ENCODE peak calls at places on chromosome 3, in four cellular contexts. N, K, M and T are unnamed samples.

GRCh38 chr3:177615015-177615414 is 417.7 kb upstream of the TBL1XR1 start:
- DNase-seq in N (peak; percentile 99), K (no peak), M (peak; percentile 82), T (peak; percentile 82)

GRCh38 chr3:63980019-63980418 is 43.3 kb downstream of the PSMD6 start:
- DNase-seq in K (no peak), N (no peak), M (no peak), T (no peak)

GRCh38 chr3:48692551-48692950 is 6.8 kb upstream of the NCKIPSD start:
- DNase-seq in N (no peak), K (no peak), M (no peak), T (no peak)

GRCh38 chr3:104629038-104629437 is 737.7 kb upstream of the ALCAM start:
- DNase-seq in M (peak; percentile 29), K (no peak), N (peak; percentile 83), T (no peak)

GRCh38 chr3:84960994-84961393 is 2.2 kb downstream of the CADM2 start:
- DNase-seq in M (no peak), N (no peak), K (no peak), T (no peak)

GRCh38 chr3:37861540-37862051 is at the start of gene CTDSPL:
- DNase-seq in N (peak; percentile 30), K (peak; percentile 65), M (no peak), T (no peak)

GRCh38 chr3:105511031-105511430 is 144.3 kb downstream of the ALCAM start:
- DNase-seq in M (no peak), K (no peak), N (no peak), T (no peak)

GRCh38 chr3:159897331-159898075 is 91.1 kb upstream of the IL12A start:
- DNase-seq in N (peak; percentile 62), K (no peak), M (no peak), T (no peak)

GRCh38 chr3:127788436-127788835 is 33.9 kb downstream of the MGLL start:
- DNase-seq in K (no peak), N (no peak), M (no peak), T (no peak)

GRCh38 chr3:30331519-30331918 is 274.9 kb upstream of the TGFBR2 start:
- DNase-seq in N (no peak), M (peak; percentile 61), K (no peak), T (no peak)

GRCh38 chr3:128787256-128788253 is 61.6 kb downstream of the RAB7A start:
- DNase-seq in N (peak; percentile 30), M (peak; percentile 60), K (peak; percentile 82), T (no peak)

GRCh38 chr3:156957715-156958114 is 131.6 kb downstream of the LEKR1 start:
- DNase-seq in K (no peak), N (no peak), M (no peak), T (no peak)

GRCh38 chr3:39378092-39378491 is 5.1 kb upstream of the SLC25A38 start:
- DNase-seq in M (no peak), K (peak; percentile 92), N (peak; percentile 15), T (no peak)

GRCh38 chr3:127833281-127834032 is 11.1 kb upstream of the MGLL start:
- DNase-seq in N (no peak), K (no peak), M (no peak), T (no peak)

GRCh38 chr3:47017504-47018268 is 38.2 kb downstream of the NBEAL2 start:
- DNase-seq in M (no peak), K (peak; percentile 45), N (peak; percentile 67), T (no peak)

GRCh38 chr3:56351496-56351895 is 116.8 kb downstream of the ERC2 start:
- DNase-seq in K (no peak), M (no peak), N (no peak), T (no peak)

GRCh38 chr3:56342475-56342874 is 125.8 kb downstream of the ERC2 start:
- DNase-seq in K (no peak), N (no peak), M (no peak), T (no peak)

DNA sequence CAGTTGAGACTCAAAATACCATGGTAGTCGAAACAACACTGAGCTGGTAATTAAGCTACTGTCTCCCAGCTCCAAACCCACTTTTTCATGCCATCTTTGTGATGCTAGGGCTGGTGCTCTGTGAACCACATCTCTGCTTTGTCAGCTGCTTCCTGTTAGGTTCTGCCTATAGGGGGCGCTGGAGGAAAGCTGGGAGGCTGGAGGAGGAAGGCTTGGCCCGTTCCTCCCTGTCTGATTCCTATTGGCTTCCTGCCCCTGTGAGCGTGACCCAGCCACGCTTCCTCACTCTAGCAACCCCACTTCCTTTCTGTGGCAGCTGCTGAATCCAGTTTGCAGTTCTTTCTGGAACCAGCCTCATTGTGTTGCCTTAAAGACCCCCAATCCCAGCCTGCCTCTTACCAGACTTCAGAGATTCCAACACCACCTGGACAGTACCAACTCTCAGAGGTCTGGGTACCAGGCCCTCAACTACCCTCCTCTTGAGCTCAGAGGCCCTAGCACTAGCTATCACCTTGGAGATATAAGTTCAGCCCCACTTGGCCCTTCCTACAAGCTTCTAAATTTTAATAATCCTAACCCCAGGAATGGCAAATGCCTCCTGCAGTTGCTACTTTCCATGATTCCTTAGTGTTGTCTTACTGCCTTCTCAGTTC is 120.9 kb downstream of the ERC2 start:
- DNase-seq in K (peak; percentile 96), N (no peak), M (no peak), T (no peak)
- TF ChIP-seq CTCF in K (peak; percentile 95), N (peak; percentile 51), M (peak; percentile 39), T (no peak)

GRCh38 chr3:83523470-83524073 is 1435.2 kb upstream of the CADM2 start:
- DNase-seq in K (peak; percentile 88), M (peak; percentile 23), N (peak; percentile 67), T (no peak)
- TF ChIP-seq CTCF in K (peak; percentile 77), M (peak; percentile 71), N (peak; percentile 66), T (peak; percentile 69)

GRCh38 chr3:11530153-11530721 is 113.5 kb downstream of the VGLL4 start:
- DNase-seq in M (peak; percentile 71), K (no peak), N (peak; percentile 99), T (peak; percentile 66)
- TF ChIP-seq CTCF in M (no peak), K (no peak), N (peak; percentile 28), T (no peak)

GRCh38 chr3:158781859-158782258 is 20.0 kb upstream of the MFSD1 start:
- DNase-seq in M (no peak), N (no peak), K (no peak), T (no peak)

GRCh38 chr3:158783051-158783450 is 18.8 kb upstream of the MFSD1 start:
- DNase-seq in M (no peak), N (no peak), K (no peak), T (no peak)

GRCh38 chr3:158782283-158782682 is 19.6 kb upstream of the MFSD1 start:
- DNase-seq in N (no peak), M (no peak), K (no peak), T (no peak)

GRCh38 chr3:158777171-158777873 is 24.5 kb upstream of the MFSD1 start:
- DNase-seq in M (no peak), N (no peak), K (no peak), T (no peak)

DNA sequence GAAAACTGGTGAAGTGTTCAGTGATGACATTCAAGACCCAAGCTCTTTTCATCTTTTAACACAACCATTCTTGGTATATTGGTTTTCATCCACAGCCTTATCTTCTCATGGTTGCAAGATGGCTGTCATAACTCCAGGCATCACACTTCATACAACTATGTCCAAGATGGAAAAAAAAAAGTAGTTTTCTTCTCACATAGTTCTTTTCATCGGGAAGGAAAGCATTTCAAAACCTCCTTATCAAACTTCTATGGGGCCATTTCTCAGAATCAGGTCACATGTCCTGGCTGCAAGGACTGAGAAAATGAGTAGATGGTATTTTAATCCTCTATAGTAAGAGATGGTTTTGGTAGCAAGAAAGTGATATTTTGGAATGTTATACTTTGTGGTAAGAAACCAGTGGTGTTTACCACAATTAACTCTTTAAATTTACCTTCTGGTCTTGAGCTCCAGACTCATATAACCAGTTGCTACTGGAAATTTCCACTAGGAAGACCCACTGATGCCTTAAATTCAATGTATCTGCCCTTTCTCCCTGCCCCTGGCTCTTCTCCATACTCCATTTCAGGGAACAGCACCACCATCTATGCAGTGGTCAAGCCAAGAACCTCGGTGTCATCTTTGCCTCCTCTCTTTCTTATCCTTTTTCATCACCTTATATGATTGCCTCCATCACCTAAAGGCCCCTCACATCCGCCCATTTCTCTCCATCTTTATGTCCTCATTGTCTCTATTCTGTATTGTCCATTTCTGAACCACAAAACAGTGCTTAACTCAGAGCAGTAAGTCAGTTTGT is 20.9 kb upstream of the MFSD1 start:
- DNase-seq in N (no peak), M (no peak), K (no peak), T (no peak)
- TF ChIP-seq CTCF in N (no peak), M (no peak), K (no peak), T (no peak)